ENCODE peak calls at places on chromosomes 2 and 18, in eight cellular contexts. X, N, M, K, J, W, U and P are unnamed samples.

GRCh38 chr2:157928372-157928771 is 52.2 kb upstream of the ACVR1 start:
- DNase-seq in X (no peak), N (no peak), M (no peak), K (no peak), J (no peak), W (no peak), U (no peak), P (no peak)

GRCh38 chr18:42182728-42183700 is 228.0 kb downstream of the PIK3C3 start:
- DNase-seq in X (no peak), N (no peak), M (no peak), K (no peak), J (no peak), W (no peak), U (no peak), P (no peak)

GRCh38 chr2:203846490-203847105 is 21.0 kb upstream of the CTLA4 start:
- DNase-seq in X (no peak), N (no peak), M (no peak), K (no peak), J (no peak), W (no peak), U (no peak), P (no peak)

GRCh38 chr2:189412330-189412953 is 28.8 kb upstream of the WDR75 start:
- DNase-seq in X (no peak), N (peak; percentile 90), M (no peak), K (no peak), J (peak; percentile 43), W (no peak), U (peak; percentile 26), P (no peak)

GRCh38 chr2:190882327-190882766 is 1.7 kb downstream of the GLS start:
- DNase-seq in X (no peak), N (no peak), M (no peak), K (no peak), J (no peak), W (no peak), U (no peak), P (no peak)

GRCh38 chr2:46798998-46799698 is 116.5 kb downstream of the MCFD2 start:
- DNase-seq in X (no peak), N (no peak), M (no peak), K (no peak), J (no peak), W (no peak), U (no peak), P (no peak)

GRCh38 chr2:45840481-45840880 is 189.0 kb downstream of the PRKCE start:
- DNase-seq in X (no peak), N (no peak), M (no peak), K (no peak), J (no peak), W (no peak), U (no peak), P (no peak)

GRCh38 chr2:174581543-174581942 is 16.1 kb downstream of the WIPF1 start:
- DNase-seq in X (no peak), N (no peak), M (no peak), K (no peak), J (no peak), W (no peak), U (no peak), P (no peak)

GRCh38 chr2:100887039-100887578 is 67.2 kb downstream of the NPAS2 start:
- DNase-seq in X (no peak), N (no peak), M (no peak), K (no peak), J (no peak), W (no peak), U (no peak), P (no peak)

GRCh38 chr2:239393941-239394340 is 6.9 kb downstream of the HDAC4 start:
- DNase-seq in X (no peak), N (no peak), M (no peak), K (no peak), J (no peak), W (no peak), U (no peak), P (no peak)

GRCh38 chr2:19536136-19536535 is 177.7 kb upstream of the OSR1 start:
- DNase-seq in X (no peak), N (no peak), M (no peak), K (no peak), J (no peak), W (no peak), U (no peak), P (no peak)

GRCh38 chr2:16617282-16618266 is 48.1 kb downstream of the CYRIA start:
- DNase-seq in X (no peak), N (peak; percentile 68), M (no peak), K (no peak), J (no peak), W (no peak), U (no peak), P (peak; percentile 40)

GRCh38 chr2:106812377-106812776 is 73.6 kb downstream of the ST6GAL2 start:
- DNase-seq in X (no peak), N (peak; percentile 27), M (no peak), K (no peak), J (no peak), W (no peak), U (peak; percentile 58), P (no peak)

GRCh38 chr2:27735263-27735904 is 36.1 kb upstream of the MRPL33 start:
- DNase-seq in X (no peak), N (peak; percentile 50), M (peak; percentile 93), K (no peak), J (no peak), W (no peak), U (peak; percentile 62), P (peak; percentile 74)

GRCh38 chr2:2933421-2933820 is 444.2 kb downstream of the EIPR1 start:
- DNase-seq in X (no peak), N (no peak), M (no peak), K (no peak), J (no peak), W (no peak), U (no peak), P (no peak)

GRCh38 chr18:32469190-32469611 is 1.5 kb downstream of the GAREM1 start:
- DNase-seq in X (no peak), N (peak; percentile 36), M (peak; percentile 60), K (no peak), J (no peak), W (peak; percentile 3), U (peak; percentile 30), P (no peak)

GRCh38 chr18:31736630-31737029 is 24.1 kb downstream of the SLC25A52 start:
- DNase-seq in X (no peak), N (no peak), M (no peak), K (no peak), J (peak; percentile 24), W (no peak), U (no peak), P (no peak)

GRCh38 chr2:73856214-73856613 is 27.5 kb downstream of the STAMBP start:
- DNase-seq in X (no peak), N (peak; percentile 87), M (no peak), K (peak; percentile 82), J (no peak), W (no peak), U (no peak), P (no peak)

GRCh38 chr2:216318470-216318869 is 53.8 kb downstream of the MARCHF4 start:
- DNase-seq in X (no peak), N (no peak), M (no peak), K (no peak), J (no peak), W (no peak), U (no peak), P (peak; percentile 0)

GRCh38 chr2:238104521-238105311 is 4.6 kb downstream of the ESPNL start:
- DNase-seq in X (no peak), N (no peak), M (peak; percentile 55), K (no peak), J (no peak), W (no peak), U (no peak), P (no peak)

GRCh38 chr18:46877329-46877987 is 39.8 kb downstream of the PIAS2 start:
- DNase-seq in X (no peak), N (no peak), M (no peak), K (no peak), J (no peak), W (no peak), U (peak; percentile 22), P (peak; percentile 41)

GRCh38 chr2:223614534-223614933 is 12.4 kb upstream of the SCG2 start:
- DNase-seq in X (no peak), N (no peak), M (no peak), K (no peak), J (no peak), W (no peak), U (no peak), P (no peak)

GRCh38 chr18:11387880-11388279 is 221.5 kb upstream of the SLC35G4 start:
- DNase-seq in X (no peak), N (peak; percentile 63), M (peak; percentile 79), K (no peak), J (peak; percentile 55), W (no peak), U (peak; percentile 26), P (peak; percentile 0)

GRCh38 chr2:233112261-233113113 is 52.3 kb downstream of the INPP5D start:
- DNase-seq in X (no peak), N (no peak), M (no peak), K (no peak), J (no peak), W (no peak), U (no peak), P (no peak)

GRCh38 chr2:129797489-129798300 is 181.8 kb upstream of the RAB6C start:
- DNase-seq in X (no peak), N (no peak), M (no peak), K (no peak), J (no peak), W (no peak), U (no peak), P (no peak)

GRCh38 chr18:55287935-55288868 is 299.8 kb downstream of the TCF4 start:
- DNase-seq in X (no peak), N (no peak), M (no peak), K (no peak), J (no peak), W (no peak), U (no peak), P (no peak)

GRCh38 chr2:23327897-23328296 is 57.1 kb upstream of the KLHL29 start:
- DNase-seq in X (no peak), N (no peak), M (no peak), K (no peak), J (no peak), W (no peak), U (no peak), P (peak; percentile 23)

GRCh38 chr18:8373486-8373885 is 235.8 kb upstream of the RAB12 start:
- DNase-seq in X (no peak), N (no peak), M (no peak), K (no peak), J (no peak), W (no peak), U (no peak), P (no peak)

GRCh38 chr18:34993289-34993688 is 47.9 kb upstream of the MAPRE2 start:
- DNase-seq in X (no peak), N (no peak), M (no peak), K (no peak), J (no peak), W (no peak), U (no peak), P (no peak)

GRCh38 chr18:26566874-26567273 is 18.5 kb upstream of the KCTD1 start:
- DNase-seq in X (no peak), N (no peak), M (no peak), K (no peak), J (no peak), W (no peak), U (no peak), P (no peak)

GRCh38 chr2:233486778-233487552 is 79.6 kb downstream of the USP40 start:
- DNase-seq in X (no peak), N (peak; percentile 93), M (no peak), K (peak; percentile 69), J (no peak), W (no peak), U (no peak), P (no peak)

GRCh38 chr2:233928594-233929351 is 11.6 kb downstream of the TRPM8 start:
- DNase-seq in X (no peak), N (peak; percentile 57), M (no peak), K (no peak), J (no peak), W (no peak), U (no peak), P (no peak)

GRCh38 chr2:50514881-50515280 is 517.1 kb downstream of the NRXN1 start:
- DNase-seq in X (no peak), N (peak; percentile 3), M (no peak), K (no peak), J (no peak), W (no peak), U (no peak), P (peak; percentile 52)

GRCh38 chr2:134411279-134411827 is 157.5 kb downstream of the MGAT5 start:
- DNase-seq in X (no peak), N (no peak), M (no peak), K (no peak), J (no peak), W (no peak), U (no peak), P (no peak)